ENCODE peak calls at places on chromosomes 7 and 10, in five cellular contexts. G is stimulated activated CD8-positive, alpha-beta memory T cell treated with anti-CD3 and anti-CD28 coated beads, Interleukin-15, amount 100 ng/mL, for 24 hours; H is activated CD4-positive, alpha-beta T cell treated with anti-CD3 and anti-CD28 coated beads, Interleukin-2, amount 50 U/mL, for 24 hours; S is heart left ventricle; I is Kasumi-1. K is an unnamed sample.
A peak's percentile ranks its signal among the peaks of the same experiment; 100 is the strongest.

GRCh38 chr10:49280001-49280408 is 19.0 kb upstream of the C10orf71 start:
- DNase-seq in G (no peak), H (no peak), S (no peak), I (peak; percentile 71), K (peak; percentile 87)

GRCh38 chr7:100130608-100131453 is 4.1 kb downstream of the MBLAC1 start:
- DNase-seq in G (peak; percentile 62), H (peak; percentile 74), S (peak; percentile 92), I (peak; percentile 71), K (peak; percentile 20)

GRCh38 chr7:34687529-34687928 is 29.5 kb downstream of the NPSR1 start:
- DNase-seq in G (no peak), H (no peak), S (no peak), I (no peak), K (no peak)

GRCh38 chr7:32250494-32251260 is 180.5 kb upstream of the PDE1C start:
- DNase-seq in G (no peak), H (no peak), S (no peak), I (no peak), K (peak; percentile 14)

GRCh38 chr7:102424129-102424551 is 9.2 kb upstream of the ORAI2 start:
- DNase-seq in G (no peak), H (no peak), S (no peak), I (no peak), K (peak; percentile 63)

GRCh38 chr10:86598151-86598550 is 56.2 kb upstream of the OPN4 start:
- DNase-seq in G (no peak), H (no peak), S (no peak), I (no peak), K (no peak)

GRCh38 chr7:84783161-84783803 is 403.6 kb downstream of the SEMA3D start:
- DNase-seq in G (no peak), H (no peak), S (no peak), I (peak; percentile 5), K (peak; percentile 68)

GRCh38 chr7:133293390-133294110 is 40.7 kb downstream of the EXOC4 start:
- DNase-seq in G (no peak), H (no peak), S (no peak), I (no peak), K (no peak)

GRCh38 chr10:120005408-120006280 is 113.1 kb downstream of the SEC23IP start:
- DNase-seq in G (no peak), H (no peak), S (no peak), I (no peak), K (no peak)

GRCh38 chr7:148567524-148567923 is 23.0 kb upstream of the C7orf33 start:
- DNase-seq in G (no peak), H (no peak), S (no peak), I (no peak), K (no peak)

GRCh38 chr7:39650676-39651075 is 27.3 kb downstream of the RALA start:
- DNase-seq in G (no peak), H (no peak), S (no peak), I (no peak), K (no peak)

GRCh38 chr7:15554081-15554480 is 7.7 kb downstream of the AGMO start:
- DNase-seq in G (no peak), H (no peak), S (no peak), I (no peak), K (no peak)

GRCh38 chr10:50577681-50578350 is 45.9 kb downstream of the SGMS1 start:
- DNase-seq in G (no peak), H (no peak), S (no peak), I (peak; percentile 92), K (peak; percentile 50)

K was measured in MV-4-11.